ENCODE peak calls at places on chromosomes 12 and 14, in ten cellular contexts. Y is A549, K is adrenal gland, Z is kidney, Q is SK-N-MC, P is GM23248, H is heart right ventricle, W is Caco-2, O is adipocyte, C is H1. G is an unnamed sample.

GRCh38 chr14:94550041-94550440 is 11.2 kb upstream of the SERPINA4 start:
- DNase-seq in H (no peak), C (no peak), K (no peak), Q (no peak), W (no peak), P (no peak), Y (no peak), Z (no peak), O (no peak), G (no peak)

GRCh38 chr12:91053951-91054715 is 3.7 kb downstream of the KERA start:
- DNase-seq in O (peak; percentile 89), Z (no peak), K (no peak), P (peak; percentile 81), C (no peak), Y (no peak), W (no peak), H (peak; percentile 48), Q (no peak), G (no peak)

GRCh38 chr12:132419612-132420237 is 70.2 kb upstream of the FBRSL1 start:
- DNase-seq in H (no peak), O (peak; percentile 50), Z (no peak), W (no peak), Q (no peak), P (peak; percentile 58), Y (no peak), K (no peak), C (no peak), G (no peak)

GRCh38 chr12:46659032-46659703 is 166.6 kb downstream of the SLC38A4 start:
- DNase-seq in Z (no peak), O (peak; percentile 39), K (no peak), W (no peak), C (no peak), P (peak; percentile 54), Q (no peak), H (no peak), Y (no peak), G (no peak)

GRCh38 chr12:112422531-112422930 is 3.8 kb downstream of the PTPN11 start:
- DNase-seq in Y (no peak), W (no peak), Z (no peak), O (peak; percentile 14), C (no peak), H (no peak), Q (no peak), P (peak; percentile 56), K (no peak), G (no peak)

GRCh38 chr12:93624595-93625294 is 52.3 kb downstream of the SOCS2 start:
- DNase-seq in W (no peak), C (no peak), K (no peak), Z (no peak), Q (no peak), H (no peak), O (peak; percentile 86), P (peak; percentile 97), Y (peak; percentile 91), G (no peak)

GRCh38 chr14:71242237-71242748 is 335.0 kb downstream of the PCNX1 start:
- DNase-seq in Q (no peak), K (peak; percentile 78), Z (no peak), P (peak; percentile 89), H (peak; percentile 31), W (no peak), C (no peak), O (peak; percentile 58), Y (no peak), G (no peak)

GRCh38 chr12:10941916-10942607 is 3.0 kb upstream of the TAS2R14 start:
- DNase-seq in W (peak; percentile 56), C (peak; percentile 39), Q (no peak), H (no peak), P (no peak), O (no peak), Z (peak; percentile 78), K (no peak), Y (no peak), G (no peak)

GRCh38 chr12:50609292-50609874 is 104.6 kb downstream of the DIP2B start:
- DNase-seq in O (no peak), Z (no peak), W (no peak), Q (no peak), C (no peak), H (no peak), P (no peak), K (no peak), Y (no peak), G (no peak)

GRCh38 chr12:12907552-12907951 is 16.2 kb downstream of the GPRC5A start:
- DNase-seq in Q (no peak), Y (no peak), P (no peak), K (no peak), Z (no peak), H (no peak), O (no peak), W (no peak), C (no peak), G (no peak)

GRCh38 chr14:50087350-50088116 is 28.8 kb downstream of the VCPKMT start:
- DNase-seq in O (no peak), P (no peak), Z (no peak), H (no peak), Q (no peak), C (no peak), W (no peak), Y (no peak), K (no peak), G (no peak)
- H3K9me3 ChIP-seq in O (no peaks in the 10 kb centered on the region), P (no peaks in the 10 kb centered on the region), Z (no peaks in the 10 kb centered on the region), H (no peaks in the 10 kb centered on the region), Q (no peaks in the 10 kb centered on the region), C (no peaks in the 10 kb centered on the region), W (no peaks in the 10 kb centered on the region), Y (no peaks in the 10 kb centered on the region), K (no peaks in the 10 kb centered on the region), G (no peaks in the 10 kb centered on the region)

GRCh38 chr12:121475279-121475678 is 75.4 kb downstream of the RNF34 start:
- DNase-seq in O (no peak), K (no peak), H (no peak), W (no peak), P (no peak), Y (no peak), Q (no peak), Z (no peak), C (no peak), G (no peak)
- H3K9me3 ChIP-seq in O (no peaks in the 10 kb centered on the region), K (no peaks in the 10 kb centered on the region), H (no peaks in the 10 kb centered on the region), W (no peaks in the 10 kb centered on the region), P (no peaks in the 10 kb centered on the region), Y (no peaks in the 10 kb centered on the region), Q (no peaks in the 10 kb centered on the region), Z (no peaks in the 10 kb centered on the region), C (no peaks in the 10 kb centered on the region), G (no peaks in the 10 kb centered on the region)

GRCh38 chr14:26383286-26383685 is 214.5 kb downstream of the NOVA1 start:
- DNase-seq in Q (no peak), O (no peak), Y (no peak), P (no peak), H (no peak), W (no peak), Z (no peak), C (no peak), K (no peak), G (no peak)
- H3K9me3 ChIP-seq in Q (no peaks in the 10 kb centered on the region), O (no peaks in the 10 kb centered on the region), Y (no peaks in the 10 kb centered on the region), P (no peaks in the 10 kb centered on the region), H (no peaks in the 10 kb centered on the region), W (no peaks in the 10 kb centered on the region), Z (no peaks in the 10 kb centered on the region), C (peaks cover 7% of the 10 kb centered on the region), K (no peaks in the 10 kb centered on the region), G (no peaks in the 10 kb centered on the region)

GRCh38 chr12:69766260-69766659 is 27.6 kb downstream of the RAB3IP start:
- DNase-seq in W (no peak), H (no peak), P (no peak), Y (no peak), K (no peak), C (no peak), O (no peak), Q (no peak), Z (no peak), G (no peak)
- H3K9me3 ChIP-seq in W (peaks cover 15% of the 10 kb centered on the region), H (peaks cover 63% of the 10 kb centered on the region), P (no peaks in the 10 kb centered on the region), Y (peaks cover 23% of the 10 kb centered on the region), K (peaks cover 8% of the 10 kb centered on the region), C (peaks cover 17% of the 10 kb centered on the region), O (peaks cover 19% of the 10 kb centered on the region), Q (no peaks in the 10 kb centered on the region), Z (peaks cover 18% of the 10 kb centered on the region), G (peaks cover 3% of the 10 kb centered on the region)

GRCh38 chr14:59044707-59045106 is 143.8 kb upstream of the DAAM1 start:
- DNase-seq in Z (no peak), H (no peak), Q (no peak), C (no peak), K (peak; percentile 54), W (no peak), O (no peak), Y (no peak), P (no peak), G (no peak)
- H3K9me3 ChIP-seq in Z (no peaks in the 10 kb centered on the region), H (no peaks in the 10 kb centered on the region), Q (no peaks in the 10 kb centered on the region), C (no peaks in the 10 kb centered on the region), K (no peaks in the 10 kb centered on the region), W (no peaks in the 10 kb centered on the region), O (no peaks in the 10 kb centered on the region), Y (no peaks in the 10 kb centered on the region), P (no peaks in the 10 kb centered on the region), G (no peaks in the 10 kb centered on the region)

GRCh38 chr12:14260011-14260993 is 105.2 kb upstream of the ATF7IP start:
- DNase-seq in K (peak; percentile 85), C (peak; percentile 93), H (peak; percentile 95), P (peak; percentile 94), Q (no peak), W (peak; percentile 48), Z (peak; percentile 97), Y (no peak), O (peak; percentile 83), G (peak; percentile 97)

GRCh38 chr12:14257734-14258467 is 107.6 kb upstream of the ATF7IP start:
- DNase-seq in W (peak; percentile 87), Q (peak; percentile 99), H (peak; percentile 98), Z (peak; percentile 96), C (peak; percentile 97), Y (peak; percentile 59), K (peak; percentile 98), O (peak; percentile 98), P (peak; percentile 96), G (no peak)

GRCh38 chr12:14257303-14257733 is 108.2 kb upstream of the ATF7IP start:
- DNase-seq in C (no peak), Y (no peak), P (no peak), O (no peak), K (no peak), W (no peak), Z (no peak), H (no peak), Q (no peak), G (peak; percentile 94)

GRCh38 chr12:14259481-14260010 is 105.9 kb upstream of the ATF7IP start:
- DNase-seq in O (no peak), H (no peak), K (no peak), Q (no peak), Z (no peak), C (no peak), W (no peak), P (no peak), Y (no peak), G (no peak)

GRCh38 chr12:14258468-14258947 is 107.0 kb upstream of the ATF7IP start:
- DNase-seq in Y (no peak), K (no peak), H (no peak), C (no peak), P (peak; percentile 49), O (no peak), Q (no peak), Z (no peak), W (no peak), G (peak; percentile 52)
- H3K9me3 ChIP-seq in Y (peaks cover 4% of the 10 kb centered on the region), K (no peaks in the 10 kb centered on the region), H (peaks cover 11% of the 10 kb centered on the region), C (peaks cover 4% of the 10 kb centered on the region), P (no peaks in the 10 kb centered on the region), O (no peaks in the 10 kb centered on the region), Q (peaks cover 8% of the 10 kb centered on the region), Z (no peaks in the 10 kb centered on the region), W (peaks cover 42% of the 10 kb centered on the region), G (no peaks in the 10 kb centered on the region)

GRCh38 chr14:42023452-42023851 is 416.8 kb downstream of the LRFN5 start:
- DNase-seq in K (no peak), H (no peak), Z (no peak), W (no peak), Y (no peak), C (no peak), O (no peak), Q (no peak), P (no peak), G (no peak)
- H3K9me3 ChIP-seq in K (no peaks in the 10 kb centered on the region), H (no peaks in the 10 kb centered on the region), Z (no peaks in the 10 kb centered on the region), W (no peaks in the 10 kb centered on the region), Y (peaks cover 3% of the 10 kb centered on the region), C (no peaks in the 10 kb centered on the region), O (no peaks in the 10 kb centered on the region), Q (no peaks in the 10 kb centered on the region), P (no peaks in the 10 kb centered on the region), G (no peaks in the 10 kb centered on the region)